ENCODE peak calls at places on chromosomes 2 and 18, in seven cellular contexts. X is bronchial epithelial cell; S is CD4-positive, CD25-positive, alpha-beta regulatory T cell; I is fibroblast of lung; D is prostate gland; U is ovary; Y is BJ. O is an unnamed sample. For H3K36me3, the result is how much of the 10 kb centered on the place peaks cover.

GRCh38 chr2:241563981-241564595 is 5.5 kb downstream of the BOK start:
- DNase-seq in S (no peak), Y (no peak), X (no peak), D (no peak), U (no peak), I (no peak), O (no peak)

GRCh38 chr2:127041259-127041970 is 65.5 kb downstream of the BIN1 start:
- DNase-seq in X (no peak), S (no peak), U (no peak), D (no peak), I (no peak), Y (no peak), O (no peak)

GRCh38 chr2:3324404-3325281 is 53.0 kb downstream of the EIPR1 start:
- DNase-seq in S (no peak), D (no peak), Y (no peak), U (no peak), I (no peak), X (no peak), O (no peak)

GRCh38 chr2:112995346-112995920 is 9.8 kb upstream of the IL36A start:
- DNase-seq in D (no peak), S (peak), I (no peak), U (no peak), X (no peak), Y (no peak), O (no peak)

GRCh38 chr2:233061591-233062446 is 1.7 kb downstream of the INPP5D start:
- DNase-seq in U (no peak), X (no peak), Y (no peak), S (peak), I (peak), D (no peak), O (no peak)

GRCh38 chr2:164495491-164496223 is 125.6 kb downstream of the GRB14 start:
- DNase-seq in S (no peak), Y (peak), U (no peak), D (no peak), I (peak), X (peak), O (peak)

GRCh38 chr2:115297056-115297455 is 854.6 kb downstream of the DPP10 start:
- DNase-seq in D (no peak), S (no peak), U (no peak), I (no peak), Y (no peak), X (no peak), O (no peak)

GRCh38 chr2:100819365-100820345 is at the start of gene NPAS2:
- DNase-seq in D (peak), U (no peak), X (no peak), S (peak), Y (no peak), I (peak), O (no peak)

GRCh38 chr18:48615566-48616401 is 77.0 kb downstream of the CTIF start:
- DNase-seq in U (no peak), X (peak), I (no peak), S (no peak), Y (no peak), D (peak), O (no peak)

GRCh38 chr18:24968233-24968775 is 383.7 kb downstream of the ZNF521 start:
- DNase-seq in S (no peak), X (no peak), D (no peak), Y (peak), U (no peak), I (no peak), O (no peak)

GRCh38 chr18:49335677-49336076 is 124.8 kb downstream of the DYM start:
- DNase-seq in X (no peak), Y (no peak), S (peak), U (no peak), D (no peak), I (no peak), O (no peak)

GRCh38 chr2:134117651-134118050 is 136.2 kb upstream of the MGAT5 start:
- DNase-seq in X (no peak), D (no peak), U (no peak), S (no peak), Y (no peak), I (no peak), O (no peak)

GRCh38 chr2:142040554-142040953 is 90.3 kb downstream of the LRP1B start:
- DNase-seq in U (no peak), X (no peak), I (no peak), Y (no peak), S (no peak), D (no peak), O (no peak)

GRCh38 chr2:132943829-132944228 is 273.8 kb upstream of the LYPD1 start:
- DNase-seq in Y (no peak), X (no peak), I (peak), U (no peak), D (no peak), S (no peak), O (peak)

GRCh38 chr2:118232391-118233255 is 144.4 kb downstream of the INSIG2 start:
- DNase-seq in U (no peak), D (no peak), Y (no peak), S (no peak), I (no peak), X (no peak), O (no peak)

GRCh38 chr18:33898427-33898826 is 320.4 kb downstream of the ASXL3 start:
- DNase-seq in X (no peak), U (no peak), Y (no peak), S (no peak), I (no peak), D (no peak), O (no peak)

GRCh38 chr2:96867756-96868554 is 1.9 kb downstream of the SEMA4C start:
- DNase-seq in I (peak), X (no peak), S (no peak), D (no peak), U (no peak), Y (no peak), O (no peak)

GRCh38 chr2:170170281-170171035 is 7.5 kb upstream of the MYO3B start:
- DNase-seq in S (no peak), Y (no peak), I (no peak), D (no peak), U (no peak), X (no peak), O (no peak)

GRCh38 chr2:181106789-181107418 is 126.5 kb downstream of the UBE2E3 start:
- DNase-seq in D (no peak), X (peak), I (peak), Y (peak), S (peak), U (no peak), O (peak)

GRCh38 chr2:238784671-238785527 is 63.0 kb upstream of the TWIST2 start:
- DNase-seq in Y (peak), I (peak), X (peak), U (peak), D (peak), S (peak), O (peak)

GRCh38 chr18:36047521-36047920 is 19.8 kb downstream of the RPRD1A start:
- DNase-seq in Y (no peak), I (no peak), S (no peak), U (no peak), X (no peak), D (no peak), O (no peak)

GRCh38 chr18:3251249-3251962 is 3.8 kb downstream of the MYL12A start:
- DNase-seq in Y (no peak), D (no peak), I (no peak), U (no peak), X (no peak), S (no peak), O (no peak)

GRCh38 chr2:120914839-120915521 is 179.3 kb downstream of the GLI2 start:
- DNase-seq in I (peak), S (no peak), D (no peak), U (peak), X (peak), Y (peak), O (peak)

GRCh38 chr2:11582526-11583202 is 48.8 kb downstream of the GREB1 start:
- DNase-seq in Y (no peak), S (peak), D (peak), I (peak), X (peak), U (peak), O (peak)

GRCh38 chr2:42809131-42809875 is 16.9 kb upstream of the HAAO start:
- DNase-seq in S (peak), U (no peak), X (peak), D (no peak), I (peak), Y (no peak), O (no peak)

GRCh38 chr2:99150691-99151090 is 4.1 kb downstream of the TSGA10 start:
- DNase-seq in Y (no peak), I (peak), X (no peak), U (no peak), S (no peak), D (no peak), O (no peak)
- H3K36me3 ChIP-seq in Y (under half), I (under half), X (under half), U (under half), S (under half), D (under half), O (under half)

GRCh38 chr2:68879296-68879695 is 8.1 kb upstream of the BMP10 start:
- DNase-seq in S (no peak), D (no peak), I (no peak), Y (no peak), U (no peak), X (no peak), O (peak)
- H3K36me3 ChIP-seq in S (under half), D (under half), I (under half), Y (under half), U (under half), X (under half), O (under half)

GRCh38 chr2:101844055-101844635 is 146.6 kb downstream of the MAP4K4 start:
- DNase-seq in Y (no peak), U (no peak), D (peak), I (peak), S (no peak), X (peak), O (peak)
- H3K36me3 ChIP-seq in Y (under half), U (under half), D (under half), I (under half), S (half or more), X (under half), O (half or more)

GRCh38 chr18:23531912-23532311 is 28.6 kb downstream of the RMC1 start:
- DNase-seq in I (no peak), X (no peak), S (no peak), D (no peak), U (no peak), Y (no peak), O (no peak)

GRCh38 chr18:23529597-23529996 is 26.3 kb downstream of the RMC1 start:
- DNase-seq in U (no peak), X (peak), Y (no peak), S (no peak), I (peak), D (no peak), O (peak)

GRCh38 chr18:23530195-23530594 is 26.9 kb downstream of the RMC1 start:
- DNase-seq in I (no peak), X (no peak), D (no peak), Y (no peak), S (no peak), U (no peak), O (no peak)

GRCh38 chr18:23534276-23534675 is 31.0 kb downstream of the RMC1 start:
- DNase-seq in Y (no peak), X (no peak), I (no peak), D (no peak), U (no peak), S (no peak), O (no peak)

DNA sequence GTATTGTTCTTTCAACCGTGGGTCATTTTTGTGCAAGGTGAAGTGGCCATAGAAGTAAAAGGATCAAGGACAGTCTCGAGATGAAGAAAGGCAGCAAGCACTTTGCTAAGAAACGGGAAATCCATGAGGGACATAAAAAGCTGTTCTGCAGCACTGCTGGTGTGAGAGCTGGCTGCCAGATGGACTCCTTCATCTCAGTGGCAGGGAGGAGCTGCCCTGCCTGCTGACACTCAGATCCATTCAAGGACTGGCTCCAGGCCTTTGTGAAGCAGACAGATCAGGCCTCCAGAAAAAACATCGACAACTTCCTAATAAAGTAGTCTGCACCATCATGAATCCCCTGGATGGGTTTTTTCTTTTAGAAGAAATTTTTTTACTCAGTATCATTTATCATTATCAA is 29.5 kb downstream of the RMC1 start:
- DNase-seq in D (no peak), I (no peak), S (no peak), U (peak), X (no peak), Y (no peak), O (no peak)
- H3K36me3 ChIP-seq in D (under half), I (under half), S (half or more), U (under half), X (under half), Y (under half), O (half or more)

GRCh38 chr2:239983004-239983778 is 42.0 kb downstream of the NDUFA10 start:
- DNase-seq in X (no peak), Y (no peak), S (no peak), U (no peak), D (no peak), I (no peak), O (no peak)
- H3K36me3 ChIP-seq in X (under half), Y (under half), S (half or more), U (under half), D (under half), I (under half), O (under half)

DNA sequence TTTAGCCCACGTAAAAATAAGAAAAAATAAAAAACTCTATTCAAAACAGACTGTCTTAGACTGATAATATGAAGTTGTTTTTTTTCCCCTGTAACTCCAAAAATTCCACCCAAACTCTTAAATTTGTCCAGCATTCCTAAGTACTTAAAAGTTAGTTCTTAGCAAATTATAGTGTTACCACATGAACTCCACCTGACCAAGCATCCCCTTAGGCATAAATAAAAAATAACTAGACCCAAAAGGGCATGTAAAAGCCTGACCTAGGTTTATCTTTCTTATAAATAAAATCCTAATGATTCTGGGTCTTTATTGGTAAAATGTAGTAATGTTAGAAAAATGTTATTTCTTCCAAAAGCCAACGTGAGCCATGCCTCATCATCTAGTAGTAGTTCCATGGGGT is 54.3 kb downstream of the TTC21B start:
- DNase-seq in Y (peak), S (no peak), X (no peak), U (no peak), D (no peak), I (no peak), O (no peak)
- H3K36me3 ChIP-seq in Y (under half), S (half or more), X (under half), U (under half), D (under half), I (under half), O (under half)

GRCh38 chr18:5296706-5297320 is 1.3 kb upstream of the ZBTB14 start:
- DNase-seq in Y (no peak), X (peak), D (peak), U (peak), I (peak), S (peak), O (peak)
- H3K36me3 ChIP-seq in Y (under half), X (under half), D (under half), U (under half), I (under half), S (under half), O (under half)

DNA sequence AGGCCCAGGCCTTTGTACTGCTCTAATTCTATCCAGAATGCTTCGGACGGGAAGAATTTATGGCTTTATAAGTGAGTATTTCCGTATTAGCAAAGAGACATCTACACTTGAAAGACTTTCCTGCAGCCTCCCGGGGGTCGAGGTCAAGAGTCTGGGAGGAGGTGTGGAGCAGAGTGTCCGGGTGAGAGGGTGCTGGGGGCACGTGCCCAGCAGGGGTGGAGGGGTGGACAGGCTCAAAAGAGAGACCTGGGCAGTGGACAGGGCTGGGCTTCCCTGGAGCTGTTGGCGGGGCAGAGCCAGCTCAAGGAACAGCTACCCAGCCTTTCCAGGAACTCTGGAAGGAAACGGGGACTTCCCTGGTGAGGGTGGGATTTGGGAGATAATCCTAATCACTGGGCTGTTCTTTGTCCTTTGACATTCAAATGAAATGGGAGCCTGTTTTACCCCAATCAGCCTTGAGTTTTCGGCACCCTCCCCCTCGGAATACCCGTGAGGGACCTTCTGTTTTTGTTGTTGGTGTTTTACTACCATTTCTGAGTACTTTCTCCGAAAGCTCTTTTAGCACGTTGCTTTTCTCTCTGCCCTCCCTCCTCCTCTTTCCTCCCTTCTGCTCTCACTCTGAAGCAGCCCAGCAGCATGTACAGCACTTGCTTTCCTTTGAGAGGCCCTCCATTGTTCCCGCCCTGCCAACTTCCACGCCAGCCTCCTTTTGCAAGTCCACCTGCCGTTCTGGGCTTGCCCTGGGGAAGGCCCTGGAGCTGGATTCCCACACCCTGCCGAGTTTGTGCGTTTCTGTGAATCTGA is 164.7 kb downstream of the AGAP1 start:
- DNase-seq in X (no peak), S (peak), I (no peak), Y (no peak), D (no peak), U (no peak), O (no peak)
- H3K36me3 ChIP-seq in X (under half), S (under half), I (under half), Y (under half), D (under half), U (under half), O (under half)

DNA sequence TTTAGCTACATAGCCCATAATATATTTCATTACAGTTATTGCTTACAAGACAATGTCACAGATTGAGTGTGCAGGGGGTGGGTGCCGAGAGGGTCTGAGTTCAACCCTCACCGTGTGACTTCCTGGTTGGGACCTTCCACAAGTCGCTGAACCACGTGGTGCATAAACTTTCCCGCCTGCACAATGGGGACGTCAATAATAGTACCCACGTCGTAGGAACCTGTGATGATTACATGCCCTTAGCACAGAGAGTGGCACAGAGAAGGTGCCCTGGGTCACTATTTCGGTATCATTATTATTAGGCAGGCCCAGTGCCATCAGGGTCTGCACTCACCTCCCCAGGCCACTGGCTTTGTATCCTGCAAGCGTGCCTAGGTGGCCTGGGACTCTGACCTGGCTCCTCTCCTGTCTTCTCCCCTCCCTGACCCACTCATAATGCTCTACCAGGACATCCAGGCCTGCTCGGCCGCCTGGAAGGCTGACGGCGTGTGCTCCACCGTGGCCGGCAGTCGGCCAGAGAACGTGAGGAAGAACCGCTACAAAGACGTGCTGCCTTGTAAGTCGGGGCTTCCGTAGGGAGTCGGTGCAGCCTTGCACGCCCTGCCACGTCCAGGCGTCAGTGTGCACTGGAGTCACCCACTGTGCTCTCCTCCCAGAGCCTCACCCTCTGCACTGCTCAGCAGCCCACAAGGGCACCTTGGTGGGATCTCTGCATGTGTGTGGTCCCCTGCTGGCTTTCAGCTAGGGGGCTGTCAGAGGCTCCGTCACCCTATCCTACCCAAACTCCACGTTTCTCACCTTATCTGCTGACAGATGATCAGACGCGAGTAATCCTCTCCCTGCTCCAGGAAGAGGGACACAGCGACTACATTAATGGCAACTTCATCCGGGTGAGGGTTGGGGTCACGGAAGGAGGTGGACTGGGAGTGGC is 2.8 kb downstream of the PTPN18 start:
- DNase-seq in X (no peak), U (no peak), S (no peak), I (no peak), Y (no peak), D (no peak), O (no peak)
- H3K36me3 ChIP-seq in X (under half), U (under half), S (under half), I (under half), Y (under half), D (under half), O (under half)

O was measured in brain microvascular endothelial cell.